ENCODE peak calls at places on chromosome 18, in five cellular contexts. S, F, B, G and H are unnamed samples.
A peak's percentile ranks its signal among the peaks of the same experiment; 100 is the strongest.

GRCh38 chr18:7577706-7578105 is 10.6 kb downstream of the PTPRM start:
- DNase-seq in S (peak; percentile 83), F (no peak), B (no peak), G (no peak), H (no peak)

GRCh38 chr18:21262979-21263378 is 20.9 kb downstream of the GREB1L start:
- DNase-seq in S (no peak), F (no peak), B (no peak), G (no peak), H (no peak)

GRCh38 chr18:3821524-3821923 is 371.6 kb downstream of the TGIF1 start:
- DNase-seq in S (no peak), F (no peak), B (no peak), G (no peak), H (no peak)

GRCh38 chr18:48563027-48563426 is 24.2 kb downstream of the CTIF start:
- DNase-seq in S (peak; percentile 78), F (no peak), B (no peak), G (no peak), H (no peak)

GRCh38 chr18:78912862-78913261 is 66.8 kb upstream of the SALL3 start:
- DNase-seq in S (no peak), F (no peak), B (no peak), G (no peak), H (no peak)

GRCh38 chr18:57942090-57942489 is 101.9 kb upstream of the NEDD4L start:
- DNase-seq in S (no peak), F (no peak), B (no peak), G (no peak), H (no peak)

GRCh38 chr18:48806551-48807261 is 144.1 kb downstream of the SMAD7 start:
- DNase-seq in S (peak; percentile 74), F (no peak), B (no peak), G (no peak), H (no peak)

GRCh38 chr18:46761054-46761769 is 4.4 kb upstream of the ST8SIA5 start:
- DNase-seq in S (no peak), F (no peak), B (no peak), G (no peak), H (no peak)

GRCh38 chr18:25231327-25231691 is 120.7 kb downstream of the ZNF521 start:
- DNase-seq in S (no peak), F (no peak), B (no peak), G (no peak), H (no peak)

GRCh38 chr18:44627245-44627644 is 53.4 kb upstream of the SETBP1 start:
- DNase-seq in S (peak; percentile 78), F (no peak), B (no peak), G (no peak), H (no peak)

GRCh38 chr18:22340340-22340739 is 77.4 kb downstream of the CTAGE1 start:
- DNase-seq in S (no peak), F (no peak), B (no peak), G (no peak), H (no peak)

GRCh38 chr18:79964330-79965118 is at the start of gene HSBP1L1:
- DNase-seq in S (peak; percentile 42), F (peak; percentile 56), B (peak; percentile 86), G (peak; percentile 67), H (no peak)

GRCh38 chr18:21110667-21111350 is 804 bp downstream of the ROCK1 start:
- DNase-seq in S (peak; percentile 33), F (peak; percentile 31), B (peak; percentile 61), G (no peak), H (no peak)

GRCh38 chr18:66749030-66749429 is 145.1 kb upstream of the CDH19 start:
- DNase-seq in S (no peak), F (no peak), B (no peak), G (no peak), H (no peak)

GRCh38 chr18:24395049-24395780 is 2.4 kb downstream of the OSBPL1A start:
- DNase-seq in S (peak; percentile 27), F (no peak), B (no peak), G (no peak), H (peak; percentile 41)

GRCh38 chr18:58584219-58585127 is 44.4 kb downstream of the ALPK2 start:
- DNase-seq in S (peak; percentile 92), F (no peak), B (no peak), G (peak; percentile 73), H (no peak)

GRCh38 chr18:48007955-48008701 is 77.7 kb upstream of the SMAD2 start:
- DNase-seq in S (no peak), F (peak; percentile 44), B (peak; percentile 77), G (peak; percentile 55), H (no peak)

GRCh38 chr18:61582205-61582710 is 249.0 kb downstream of the CDH20 start:
- DNase-seq in S (no peak), F (no peak), B (no peak), G (no peak), H (no peak)
- TF ChIP-seq CTCF in S (no peak), F (no peak), B (no peak), G (peak; percentile 58), H (no peak)

DNA sequence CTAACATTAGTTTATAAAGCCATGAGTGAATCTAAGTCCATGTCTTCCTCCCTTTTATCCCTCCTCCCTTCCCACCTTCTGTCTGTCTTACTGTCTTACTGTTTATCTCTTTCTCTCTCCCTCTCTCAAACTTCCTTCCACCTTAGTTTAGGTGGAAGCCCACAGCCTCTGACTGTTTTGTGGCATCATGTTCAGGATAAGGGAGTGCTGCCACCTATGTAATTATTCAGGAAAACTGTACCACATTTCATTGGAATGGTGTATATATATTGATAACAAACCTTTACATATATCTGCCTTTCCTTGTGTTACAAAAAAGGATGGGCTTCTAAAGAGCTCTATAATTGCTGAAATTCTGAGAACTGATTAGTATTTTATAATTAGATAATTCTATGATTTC is 48.7 kb downstream of the NETO1 start:
- DNase-seq in S (no peak), F (no peak), B (no peak), G (no peak), H (no peak)
- TF ChIP-seq CTCF in S (no peak), F (no peak), B (no peak), G (no peak), H (no peak)

GRCh38 chr18:476368-476767 is 24.1 kb downstream of the COLEC12 start:
- DNase-seq in S (no peak), F (no peak), B (no peak), G (no peak), H (no peak)
- TF ChIP-seq CTCF in S (no peak), F (no peak), B (no peak), G (no peak), H (no peak)

DNA sequence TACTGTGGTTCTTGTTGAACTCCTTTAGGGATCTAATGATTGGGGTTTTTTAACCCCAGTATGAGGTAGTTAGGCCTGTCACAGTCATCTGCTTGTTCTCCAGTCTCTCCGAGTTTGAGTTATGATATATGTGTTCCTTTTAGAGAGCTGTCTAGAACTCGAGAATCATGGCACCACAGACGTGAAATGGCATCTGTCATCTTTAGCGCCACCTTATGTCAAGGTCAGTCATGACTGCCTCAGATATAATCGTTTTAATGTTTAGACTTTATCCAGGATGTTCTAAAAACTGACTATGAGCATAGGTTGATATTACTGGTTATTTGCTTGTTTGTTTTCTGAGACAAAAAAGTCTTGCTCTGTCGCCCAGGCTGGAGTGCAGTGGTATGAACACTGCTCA is 112.2 kb downstream of the CEP192 start:
- DNase-seq in S (no peak), F (no peak), B (no peak), G (no peak), H (no peak)
- TF ChIP-seq CTCF in S (peak; percentile 37), F (no peak), B (no peak), G (peak; percentile 46), H (no peak)